ENCODE peak calls at places on chromosomes 16 and 17, in nine cellular contexts. One of them, this sample, is unnamed.
A peak's percentile ranks its signal among the peaks of the same experiment; 100 is the strongest.

GRCh38 chr16:82344157-82344556 is 174.1 kb upstream of the MPHOSPH6 start:
- DNase-seq in foreskin keratinocyte: no peak
- DNase-seq in prostate gland: peak; percentile 41
- DNase-seq in H9: peak; percentile 43
- DNase-seq in left ventricle myocardium inferior: no peak
- DNase-seq in body of pancreas: peak; percentile 25
- DNase-seq in astrocyte: no peak
- DNase-seq in PC-9: no peak
- DNase-seq in IMR-90: no peak
- DNase-seq in this sample: no peak

GRCh38 chr17:65638221-65638940 is 76.9 kb upstream of the AXIN2 start:
- DNase-seq in foreskin keratinocyte: no peak
- DNase-seq in prostate gland: no peak
- DNase-seq in H9: no peak
- DNase-seq in left ventricle myocardium inferior: no peak
- DNase-seq in body of pancreas: no peak
- DNase-seq in astrocyte: peak; percentile 8
- DNase-seq in PC-9: no peak
- DNase-seq in IMR-90: peak; percentile 84
- DNase-seq in this sample: peak; percentile 33

GRCh38 chr16:13453938-13454553 is 465.9 kb upstream of the ERCC4 start:
- DNase-seq in foreskin keratinocyte: peak; percentile 37
- DNase-seq in prostate gland: peak; percentile 7
- DNase-seq in H9: no peak
- DNase-seq in left ventricle myocardium inferior: no peak
- DNase-seq in body of pancreas: peak; percentile 25
- DNase-seq in astrocyte: no peak
- DNase-seq in PC-9: peak; percentile 56
- DNase-seq in IMR-90: no peak
- DNase-seq in this sample: peak; percentile 57

GRCh38 chr16:22138482-22138881 is 23.8 kb upstream of the SDR42E2 start:
- DNase-seq in foreskin keratinocyte: no peak
- DNase-seq in prostate gland: no peak
- DNase-seq in H9: no peak
- DNase-seq in left ventricle myocardium inferior: no peak
- DNase-seq in body of pancreas: no peak
- DNase-seq in astrocyte: no peak
- DNase-seq in PC-9: no peak
- DNase-seq in IMR-90: no peak
- DNase-seq in this sample: no peak

GRCh38 chr16:2061526-2061925 is 13.7 kb downstream of the TSC2 start:
- DNase-seq in foreskin keratinocyte: no peak
- DNase-seq in prostate gland: no peak
- DNase-seq in H9: no peak
- DNase-seq in left ventricle myocardium inferior: no peak
- DNase-seq in body of pancreas: no peak
- DNase-seq in astrocyte: no peak
- DNase-seq in PC-9: no peak
- DNase-seq in IMR-90: no peak
- DNase-seq in this sample: no peak

GRCh38 chr17:17681744-17682292 is 560 bp downstream of the RAI1 start:
- DNase-seq in foreskin keratinocyte: no peak
- DNase-seq in prostate gland: peak; percentile 39
- DNase-seq in H9: no peak
- DNase-seq in left ventricle myocardium inferior: peak; percentile 49
- DNase-seq in body of pancreas: no peak
- DNase-seq in astrocyte: no peak
- DNase-seq in PC-9: peak; percentile 22
- DNase-seq in IMR-90: no peak
- DNase-seq in this sample: peak; percentile 79

GRCh38 chr16:23521965-23522364 is 11.7 kb upstream of the GGA2 start:
- DNase-seq in foreskin keratinocyte: no peak
- DNase-seq in prostate gland: no peak
- DNase-seq in H9: no peak
- DNase-seq in left ventricle myocardium inferior: no peak
- DNase-seq in body of pancreas: no peak
- DNase-seq in astrocyte: no peak
- DNase-seq in PC-9: no peak
- DNase-seq in IMR-90: no peak
- DNase-seq in this sample: no peak

GRCh38 chr17:12709063-12709462 is 43.4 kb downstream of the MYOCD start:
- DNase-seq in foreskin keratinocyte: peak; percentile 35
- DNase-seq in prostate gland: no peak
- DNase-seq in H9: no peak
- DNase-seq in left ventricle myocardium inferior: no peak
- DNase-seq in body of pancreas: no peak
- DNase-seq in astrocyte: peak; percentile 24
- DNase-seq in PC-9: no peak
- DNase-seq in IMR-90: peak; percentile 62
- DNase-seq in this sample: no peak

GRCh38 chr16:53817117-53817516 is 113.2 kb downstream of the FTO start:
- DNase-seq in foreskin keratinocyte: peak; percentile 90
- DNase-seq in prostate gland: no peak
- DNase-seq in H9: no peak
- DNase-seq in left ventricle myocardium inferior: no peak
- DNase-seq in body of pancreas: no peak
- DNase-seq in astrocyte: peak; percentile 98
- DNase-seq in PC-9: peak; percentile 37
- DNase-seq in IMR-90: peak; percentile 96
- DNase-seq in this sample: peak; percentile 24

GRCh38 chr17:31623990-31624389 is 232.5 kb downstream of the RAB11FIP4 start:
- DNase-seq in foreskin keratinocyte: no peak
- DNase-seq in prostate gland: no peak
- DNase-seq in H9: no peak
- DNase-seq in left ventricle myocardium inferior: no peak
- DNase-seq in body of pancreas: no peak
- DNase-seq in astrocyte: no peak
- DNase-seq in PC-9: no peak
- DNase-seq in IMR-90: no peak
- DNase-seq in this sample: no peak

GRCh38 chr17:46774108-46774737 is 44.3 kb downstream of the WNT3 start:
- DNase-seq in foreskin keratinocyte: no peak
- DNase-seq in prostate gland: no peak
- DNase-seq in H9: peak; percentile 37
- DNase-seq in left ventricle myocardium inferior: no peak
- DNase-seq in body of pancreas: no peak
- DNase-seq in astrocyte: no peak
- DNase-seq in PC-9: no peak
- DNase-seq in IMR-90: no peak
- DNase-seq in this sample: no peak

GRCh38 chr17:40479754-40480480 is 21.5 kb downstream of the TNS4 start:
- DNase-seq in foreskin keratinocyte: peak; percentile 51
- DNase-seq in prostate gland: no peak
- DNase-seq in H9: no peak
- DNase-seq in left ventricle myocardium inferior: no peak
- DNase-seq in body of pancreas: no peak
- DNase-seq in astrocyte: no peak
- DNase-seq in PC-9: no peak
- DNase-seq in IMR-90: no peak
- DNase-seq in this sample: no peak
- H3K4me1 ChIP-seq in foreskin keratinocyte: peaks cover under 1% of the 10 kb centered on the region
- H3K4me1 ChIP-seq in prostate gland: no peaks in the 10 kb centered on the region
- H3K4me1 ChIP-seq in H9: peaks cover 9% of the 10 kb centered on the region
- H3K4me1 ChIP-seq in left ventricle myocardium inferior: peaks cover 13% of the 10 kb centered on the region
- H3K4me1 ChIP-seq in body of pancreas: no peaks in the 10 kb centered on the region
- H3K4me1 ChIP-seq in astrocyte: peaks cover 9% of the 10 kb centered on the region
- H3K4me1 ChIP-seq in PC-9: peaks cover 43% of the 10 kb centered on the region
- H3K4me1 ChIP-seq in IMR-90: peaks cover 20% of the 10 kb centered on the region
- H3K4me1 ChIP-seq in this sample: no peaks in the 10 kb centered on the region

DNA sequence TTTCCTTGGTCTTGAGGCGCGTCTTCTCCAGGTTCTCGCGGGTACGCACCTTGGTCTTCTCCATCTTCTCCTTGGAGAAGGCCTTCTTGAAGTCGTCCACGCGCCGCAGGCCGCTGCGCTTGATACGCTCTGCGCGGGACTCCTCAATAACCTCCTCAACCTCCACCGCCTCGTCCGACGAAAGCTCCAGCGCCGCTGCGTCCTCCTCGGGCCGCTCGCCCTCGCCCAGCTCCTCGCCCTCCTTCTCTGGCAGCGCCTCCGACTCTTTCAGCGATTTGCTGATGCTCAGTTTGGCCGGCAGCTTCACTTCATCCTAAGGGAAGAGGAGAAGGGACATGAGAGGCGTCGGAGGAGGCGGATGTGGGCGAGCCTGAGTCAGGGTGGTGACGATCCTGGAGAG is 16.8 kb upstream of the STAT3 start:
- DNase-seq in foreskin keratinocyte: no peak
- DNase-seq in prostate gland: no peak
- DNase-seq in H9: no peak
- DNase-seq in left ventricle myocardium inferior: no peak
- DNase-seq in body of pancreas: no peak
- DNase-seq in astrocyte: no peak
- DNase-seq in PC-9: no peak
- DNase-seq in IMR-90: no peak
- DNase-seq in this sample: no peak
- H3K4me1 ChIP-seq in foreskin keratinocyte: peaks cover 23% of the 10 kb centered on the region
- H3K4me1 ChIP-seq in prostate gland: peaks cover 15% of the 10 kb centered on the region
- H3K4me1 ChIP-seq in H9: peaks cover 10% of the 10 kb centered on the region
- H3K4me1 ChIP-seq in left ventricle myocardium inferior: peaks cover 94% of the 10 kb centered on the region
- H3K4me1 ChIP-seq in body of pancreas: peaks cover 22% of the 10 kb centered on the region
- H3K4me1 ChIP-seq in astrocyte: peaks cover 44% of the 10 kb centered on the region
- H3K4me1 ChIP-seq in PC-9: peaks cover 54% of the 10 kb centered on the region
- H3K4me1 ChIP-seq in IMR-90: peaks cover 41% of the 10 kb centered on the region
- H3K4me1 ChIP-seq in this sample: peaks cover 29% of the 10 kb centered on the region

DNA sequence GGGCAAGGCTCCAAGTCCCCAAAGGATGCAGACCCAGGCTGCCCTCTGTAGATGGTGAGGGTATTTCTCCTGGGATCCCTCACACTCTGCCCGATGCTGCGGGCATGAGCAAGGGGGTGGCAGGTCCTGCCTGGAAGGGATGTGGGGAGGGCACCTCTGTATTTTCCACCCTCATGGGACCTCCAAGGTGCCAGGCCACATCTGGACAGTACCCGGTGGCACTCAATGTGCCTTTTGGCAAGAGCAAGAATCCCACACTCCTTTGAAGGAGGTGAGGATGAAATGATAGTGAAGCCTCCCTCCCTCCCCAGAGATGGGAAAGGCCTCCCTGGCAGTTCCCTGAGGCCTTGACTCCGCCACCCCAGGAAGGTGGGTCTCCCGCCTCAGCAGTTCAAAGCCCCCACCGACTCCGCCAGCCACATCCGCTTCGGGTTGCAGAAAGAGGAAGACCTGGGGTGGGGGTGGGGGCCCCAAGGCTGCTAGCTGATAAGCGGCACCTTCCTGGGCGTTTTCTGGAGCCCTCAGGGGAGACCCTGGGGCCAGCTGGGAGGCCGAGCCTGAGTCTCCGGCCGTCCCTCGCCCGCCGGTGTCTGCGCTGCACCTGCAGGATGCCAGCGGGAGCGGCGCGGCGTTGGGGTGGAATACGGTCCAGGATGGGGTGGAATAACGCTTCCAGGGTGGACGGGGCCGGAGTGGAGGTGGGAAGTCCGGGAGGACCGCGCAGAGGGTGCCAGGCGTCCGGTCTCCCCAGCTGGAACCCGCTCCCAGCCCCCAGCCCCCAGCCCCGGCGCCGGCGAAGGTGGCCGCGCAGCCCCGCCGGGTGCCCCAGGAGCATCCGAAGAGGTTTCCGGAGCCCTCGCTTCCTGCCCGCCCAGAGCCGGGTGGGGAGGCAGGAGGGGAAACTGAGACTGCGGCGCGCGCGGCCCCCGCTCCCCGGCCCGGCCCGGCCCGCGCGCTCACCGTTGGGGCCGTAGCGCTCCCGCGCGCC is 729 bp downstream of the ATP2A3 start:
- DNase-seq in foreskin keratinocyte: no peak
- DNase-seq in prostate gland: no peak
- DNase-seq in H9: no peak
- DNase-seq in left ventricle myocardium inferior: no peak
- DNase-seq in body of pancreas: peak; percentile 45
- DNase-seq in astrocyte: no peak
- DNase-seq in PC-9: no peak
- DNase-seq in IMR-90: no peak
- DNase-seq in this sample: no peak
- H3K4me1 ChIP-seq in foreskin keratinocyte: no peaks in the 10 kb centered on the region
- H3K4me1 ChIP-seq in prostate gland: peaks cover 10% of the 10 kb centered on the region
- H3K4me1 ChIP-seq in H9: peaks cover 3% of the 10 kb centered on the region
- H3K4me1 ChIP-seq in left ventricle myocardium inferior: peaks cover 51% of the 10 kb centered on the region
- H3K4me1 ChIP-seq in body of pancreas: peaks cover 79% of the 10 kb centered on the region
- H3K4me1 ChIP-seq in astrocyte: peaks cover 20% of the 10 kb centered on the region
- H3K4me1 ChIP-seq in PC-9: peaks cover 25% of the 10 kb centered on the region
- H3K4me1 ChIP-seq in IMR-90: peaks cover 19% of the 10 kb centered on the region
- H3K4me1 ChIP-seq in this sample: peaks cover 38% of the 10 kb centered on the region

GRCh38 chr17:49225554-49226236 is 4.9 kb downstream of the PHOSPHO1 start:
- DNase-seq in foreskin keratinocyte: no peak
- DNase-seq in prostate gland: no peak
- DNase-seq in H9: no peak
- DNase-seq in left ventricle myocardium inferior: no peak
- DNase-seq in body of pancreas: no peak
- DNase-seq in astrocyte: no peak
- DNase-seq in PC-9: no peak
- DNase-seq in IMR-90: no peak
- DNase-seq in this sample: no peak

GRCh38 chr17:49224198-49224996 is 6.2 kb downstream of the PHOSPHO1 start:
- DNase-seq in foreskin keratinocyte: peak; percentile 11
- DNase-seq in prostate gland: peak; percentile 10
- DNase-seq in H9: peak; percentile 82
- DNase-seq in left ventricle myocardium inferior: no peak
- DNase-seq in body of pancreas: no peak
- DNase-seq in astrocyte: no peak
- DNase-seq in PC-9: peak; percentile 20
- DNase-seq in IMR-90: no peak
- DNase-seq in this sample: no peak

GRCh38 chr17:49224997-49225337 is 5.6 kb downstream of the PHOSPHO1 start:
- DNase-seq in foreskin keratinocyte: no peak
- DNase-seq in prostate gland: no peak
- DNase-seq in H9: no peak
- DNase-seq in left ventricle myocardium inferior: no peak
- DNase-seq in body of pancreas: no peak
- DNase-seq in astrocyte: no peak
- DNase-seq in PC-9: no peak
- DNase-seq in IMR-90: no peak
- DNase-seq in this sample: no peak

GRCh38 chr17:49223168-49223516 is 7.4 kb downstream of the PHOSPHO1 start:
- DNase-seq in foreskin keratinocyte: no peak
- DNase-seq in prostate gland: no peak
- DNase-seq in H9: no peak
- DNase-seq in left ventricle myocardium inferior: no peak
- DNase-seq in body of pancreas: no peak
- DNase-seq in astrocyte: no peak
- DNase-seq in PC-9: no peak
- DNase-seq in IMR-90: no peak
- DNase-seq in this sample: no peak

DNA sequence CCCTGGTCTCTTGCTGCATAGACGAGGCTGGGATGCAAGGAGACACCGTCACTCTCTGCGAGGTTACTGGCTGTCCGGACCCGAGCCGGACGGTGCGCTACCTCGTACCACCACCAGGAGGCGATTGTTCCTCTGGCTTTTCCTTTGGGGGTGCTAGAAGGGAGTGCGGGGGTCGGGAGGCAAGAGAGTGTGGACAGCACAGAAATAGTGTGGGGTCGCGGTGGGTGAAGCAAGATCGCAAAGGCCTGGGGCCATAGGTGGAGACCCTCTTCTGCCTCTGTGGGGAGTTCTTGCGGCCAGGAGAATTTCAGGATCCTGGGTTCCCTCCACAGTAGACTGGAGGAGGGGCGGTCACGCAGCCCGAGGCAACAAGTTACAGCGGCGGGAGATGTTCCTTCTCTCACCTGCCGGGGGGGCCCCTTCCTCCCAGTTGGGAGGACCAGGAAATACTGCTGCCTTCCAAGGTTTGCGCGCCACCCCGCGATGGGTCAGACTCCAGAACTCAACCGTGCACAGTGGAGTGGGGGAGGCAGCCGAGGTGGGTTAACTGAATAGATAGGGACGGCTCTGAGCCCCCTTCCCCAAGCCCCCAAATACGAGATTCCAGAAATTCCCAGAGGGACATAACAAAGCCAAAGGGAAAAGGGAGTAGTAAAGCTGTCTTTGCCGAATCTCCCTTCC is 6.9 kb downstream of the PHOSPHO1 start:
- DNase-seq in foreskin keratinocyte: no peak
- DNase-seq in prostate gland: peak; percentile 13
- DNase-seq in H9: peak; percentile 90
- DNase-seq in left ventricle myocardium inferior: peak; percentile 63
- DNase-seq in body of pancreas: peak; percentile 36
- DNase-seq in astrocyte: no peak
- DNase-seq in PC-9: peak; percentile 55
- DNase-seq in IMR-90: peak; percentile 10
- DNase-seq in this sample: peak; percentile 48
- H3K4me1 ChIP-seq in foreskin keratinocyte: no peaks in the 10 kb centered on the region
- H3K4me1 ChIP-seq in prostate gland: no peaks in the 10 kb centered on the region
- H3K4me1 ChIP-seq in H9: no peaks in the 10 kb centered on the region
- H3K4me1 ChIP-seq in left ventricle myocardium inferior: peaks cover 41% of the 10 kb centered on the region
- H3K4me1 ChIP-seq in body of pancreas: peaks cover 18% of the 10 kb centered on the region
- H3K4me1 ChIP-seq in astrocyte: peaks cover 6% of the 10 kb centered on the region
- H3K4me1 ChIP-seq in PC-9: peaks cover 7% of the 10 kb centered on the region
- H3K4me1 ChIP-seq in IMR-90: no peaks in the 10 kb centered on the region
- H3K4me1 ChIP-seq in this sample: no peaks in the 10 kb centered on the region